ENCODE peak calls at places on chromosomes 13 and 19, in ten cellular contexts. T is CD4-positive, alpha-beta T cell; R is prostate gland; Z is adrenal gland; O is sigmoid colon; F is endothelial cell; N is AG09309; V is HFFc6; K is epithelial cell of esophagus; J is left ventricle myocardium inferior. B is an unnamed sample.

GRCh38 chr19:32652893-32653625 is 21.9 kb downstream of the ANKRD27 start:
- DNase-seq in T (no peak), R (peak), Z (peak), O (peak), F (no peak), N (no peak), V (no peak), K (peak), J (peak), B (no peak)

GRCh38 chr13:105773241-105773640 is 762.2 kb downstream of the EFNB2 start:
- DNase-seq in T (no peak), R (no peak), Z (no peak), O (no peak), F (no peak), N (no peak), V (no peak), K (no peak), J (no peak), B (no peak)

GRCh38 chr19:15173746-15174404 is 26.9 kb downstream of the NOTCH3 start:
- DNase-seq in T (no peak), R (no peak), Z (no peak), O (no peak), F (no peak), N (no peak), V (peak), K (no peak), J (no peak), B (no peak)

GRCh38 chr13:41802684-41803554 is 158.0 kb downstream of the VWA8 start:
- DNase-seq in T (no peak), R (no peak), Z (no peak), O (no peak), F (no peak), N (peak), V (peak), K (peak), J (no peak), B (no peak)

GRCh38 chr19:52923782-52924593 is 760 bp upstream of the ZNF888 start:
- DNase-seq in T (no peak), R (no peak), Z (peak), O (peak), F (peak), N (no peak), V (no peak), K (peak), J (peak), B (no peak)

GRCh38 chr19:42555317-42555716 is 27.0 kb upstream of the CEACAM1 start:
- DNase-seq in T (no peak), R (no peak), Z (no peak), O (no peak), F (no peak), N (no peak), V (no peak), K (no peak), J (no peak), B (no peak)

GRCh38 chr19:3719868-3720532 is 11.8 kb downstream of the TJP3 start:
- DNase-seq in T (no peak), R (no peak), Z (no peak), O (no peak), F (no peak), N (no peak), V (no peak), K (no peak), J (no peak), B (no peak)

GRCh38 chr19:4322942-4323665 is 15.5 kb downstream of the STAP2 start:
- DNase-seq in T (no peak), R (no peak), Z (peak), O (no peak), F (no peak), N (no peak), V (no peak), K (no peak), J (no peak), B (no peak)

GRCh38 chr13:57314897-57315520 is 148.0 kb downstream of the PRR20E start:
- DNase-seq in T (no peak), R (no peak), Z (no peak), O (no peak), F (no peak), N (no peak), V (no peak), K (no peak), J (no peak), B (no peak)

GRCh38 chr13:27627377-27627776 is 5.7 kb downstream of the POLR1D start:
- DNase-seq in T (no peak), R (no peak), Z (no peak), O (no peak), F (no peak), N (no peak), V (no peak), K (no peak), J (no peak), B (no peak)

GRCh38 chr13:90184355-90184754 is 1163.1 kb upstream of the MIR17HG start:
- DNase-seq in T (no peak), R (no peak), Z (no peak), O (no peak), F (no peak), N (no peak), V (no peak), K (no peak), J (no peak), B (no peak)

GRCh38 chr19:8352134-8352827 is 9.2 kb upstream of the KANK3 start:
- DNase-seq in T (no peak), R (no peak), Z (no peak), O (no peak), F (no peak), N (no peak), V (no peak), K (no peak), J (no peak), B (no peak)

DNA sequence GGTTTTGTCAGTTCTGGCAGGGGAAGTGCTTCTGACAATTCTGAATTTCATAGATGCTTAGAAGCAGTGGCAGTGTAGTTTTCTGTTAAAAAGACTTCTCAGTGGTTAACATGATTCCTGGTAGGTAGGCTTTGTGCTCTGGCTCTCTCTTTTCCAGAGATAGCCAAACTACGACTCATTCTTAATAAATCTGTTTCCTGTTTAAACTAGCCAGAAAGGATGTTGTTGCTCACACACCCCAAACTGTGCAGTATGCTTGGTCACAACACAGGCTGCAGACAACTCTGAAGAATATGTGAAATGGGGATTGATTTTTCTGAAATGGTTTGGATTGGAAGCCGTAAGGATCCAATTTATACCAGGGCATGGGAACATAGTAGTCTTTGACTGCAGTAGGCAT is 711.5 kb downstream of the PCDH17 start:
- DNase-seq in T (no peak), R (no peak), Z (no peak), O (no peak), F (no peak), N (no peak), V (no peak), K (peak), J (no peak), B (no peak)
- TF ChIP-seq CTCF in T (no peak), R (no peak), Z (no peak), O (no peak), F (no peak), N (no peak), V (no peak), K (no peak), J (no peak), B (no peak)

GRCh38 chr19:37317403-37318209 is 53.3 kb upstream of the ZNF527 start:
- DNase-seq in T (peak), R (peak), Z (peak), O (peak), F (peak), N (peak), V (peak), K (peak), J (peak), B (peak)
- TF ChIP-seq CTCF in T (peak), R (peak), Z (peak), O (no peak), F (no peak), N (peak), V (peak), K (peak), J (peak), B (peak)

GRCh38 chr19:39196320-39196719 is 444 bp upstream of the NCCRP1 start:
- DNase-seq in T (no peak), R (no peak), Z (no peak), O (no peak), F (no peak), N (no peak), V (no peak), K (no peak), J (no peak), B (no peak)

GRCh38 chr19:39193785-39194184 is 3.0 kb upstream of the NCCRP1 start:
- DNase-seq in T (no peak), R (no peak), Z (no peak), O (no peak), F (no peak), N (no peak), V (no peak), K (no peak), J (no peak), B (no peak)

GRCh38 chr19:39196860-39197562 is at the start of gene NCCRP1:
- DNase-seq in T (no peak), R (no peak), Z (no peak), O (no peak), F (no peak), N (no peak), V (no peak), K (no peak), J (no peak), B (no peak)

GRCh38 chr19:39195755-39196154 is 1.0 kb upstream of the NCCRP1 start:
- DNase-seq in T (no peak), R (no peak), Z (no peak), O (no peak), F (no peak), N (no peak), V (no peak), K (peak), J (no peak), B (no peak)

DNA sequence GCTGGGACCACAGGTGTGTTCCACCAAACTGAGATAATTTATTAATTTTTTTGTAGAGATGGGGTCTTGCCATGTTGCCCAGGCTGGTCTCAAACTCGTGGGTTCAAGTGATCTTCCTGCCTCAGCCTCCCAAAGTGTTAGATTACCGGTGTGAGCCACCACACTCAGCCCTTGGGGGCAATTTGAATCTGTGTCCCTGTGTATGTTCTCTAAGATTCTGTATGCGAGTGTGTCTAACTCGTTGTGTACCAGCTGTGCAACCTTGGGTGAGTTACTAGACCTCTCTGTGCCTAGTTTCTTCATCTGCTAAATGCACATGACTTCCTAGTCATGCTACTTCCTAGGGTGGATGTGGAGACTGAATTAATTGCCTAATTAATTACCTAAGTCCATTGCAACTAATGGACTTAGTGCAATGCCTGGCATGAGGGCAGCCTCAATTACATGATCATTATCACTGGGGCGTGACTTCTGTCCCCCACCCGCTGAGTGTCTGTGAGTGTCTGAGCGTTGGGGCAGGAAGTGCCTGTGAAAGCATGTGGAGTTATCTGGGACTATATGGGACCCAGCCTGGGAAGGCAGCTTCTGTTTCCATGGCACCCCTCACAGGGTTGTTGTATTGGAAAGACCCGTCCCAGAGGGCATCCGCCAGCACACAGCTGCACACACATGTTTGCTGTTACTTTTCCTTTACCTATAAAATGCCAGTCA is 1.8 kb upstream of the NCCRP1 start:
- DNase-seq in T (no peak), R (no peak), Z (no peak), O (no peak), F (no peak), N (no peak), V (no peak), K (no peak), J (no peak), B (no peak)
- TF ChIP-seq CTCF in T (no peak), R (no peak), Z (no peak), O (no peak), F (no peak), N (no peak), V (no peak), K (no peak), J (no peak), B (no peak)

GRCh38 chr19:12788682-12789097 is 2.6 kb upstream of the JUNB start:
- DNase-seq in T (no peak), R (peak), Z (peak), O (peak), F (no peak), N (no peak), V (no peak), K (peak), J (peak), B (peak)

GRCh38 chr19:12789098-12789903 is 2.0 kb upstream of the JUNB start:
- DNase-seq in T (no peak), R (no peak), Z (no peak), O (no peak), F (no peak), N (no peak), V (no peak), K (peak), J (no peak), B (no peak)

GRCh38 chr19:12791345-12792047 is at the start of gene JUNB:
- DNase-seq in T (peak), R (peak), Z (peak), O (peak), F (peak), N (peak), V (peak), K (peak), J (peak), B (peak)

GRCh38 chr19:12790628-12791344 is 500 bp upstream of the JUNB start:
- DNase-seq in T (no peak), R (no peak), Z (no peak), O (no peak), F (no peak), N (no peak), V (no peak), K (no peak), J (no peak), B (no peak)

GRCh38 chr19:12789904-12790619 is 1.2 kb upstream of the JUNB start:
- DNase-seq in T (peak), R (peak), Z (peak), O (peak), F (peak), N (peak), V (peak), K (peak), J (peak), B (peak)
- TF ChIP-seq CTCF in T (no peak), R (no peak), Z (no peak), O (no peak), F (no peak), N (no peak), V (no peak), K (no peak), J (no peak), B (no peak)

DNA sequence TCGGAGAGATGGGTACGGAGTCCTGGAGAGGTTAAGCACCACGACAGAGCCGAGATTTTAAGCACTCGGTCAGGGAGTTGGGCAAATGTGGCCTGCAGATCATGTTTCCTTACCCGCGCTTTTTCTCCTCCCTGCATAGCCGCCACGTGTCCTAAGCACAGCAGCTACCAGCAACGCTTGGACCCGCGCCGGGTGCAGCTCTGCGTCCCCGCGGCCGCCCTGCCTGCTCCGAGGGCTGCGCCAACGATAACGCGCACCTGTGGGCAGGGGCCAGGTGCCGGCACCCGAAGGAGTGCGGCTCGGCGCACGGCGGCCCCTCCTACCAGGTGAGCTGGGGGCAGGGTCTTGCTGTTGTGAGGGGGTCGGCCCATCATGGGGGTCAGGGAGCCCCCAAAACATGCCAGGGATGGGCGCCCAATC is 24.8 kb upstream of the FXYD3 start:
- DNase-seq in T (no peak), R (no peak), Z (no peak), O (no peak), F (no peak), N (no peak), V (no peak), K (no peak), J (no peak), B (no peak)
- TF ChIP-seq CTCF in T (peak), R (no peak), Z (no peak), O (no peak), F (no peak), N (no peak), V (peak), K (no peak), J (no peak), B (no peak)

GRCh38 chr13:50001287-50001686 is 4.4 kb downstream of the TRIM13 start:
- DNase-seq in T (no peak), R (no peak), Z (no peak), O (no peak), F (no peak), N (no peak), V (no peak), K (no peak), J (no peak), B (no peak)
- TF ChIP-seq CTCF in T (no peak), R (peak), Z (no peak), O (no peak), F (no peak), N (no peak), V (no peak), K (no peak), J (no peak), B (no peak)

B was measured in GM10248.